ENCODE peak calls at places on chromosome 11, in seven cellular contexts. Z is lung, I is K562, L is heart left ventricle, D is right lobe of liver, K is H9, Y is fibroblast of lung. T is an unnamed sample. For H3K27me3 and H3K4me1, the result is how much of the 10 kb centered on the place peaks cover.

GRCh38 chr11:66187453-66187852 is 81.0 kb upstream of the RAB1B start:
- DNase-seq in Z (no peak), I (no peak), L (no peak), D (no peak), K (no peak), Y (no peak), T (no peak)

GRCh38 chr11:73323464-73323863 is 15.4 kb downstream of the ARHGEF17 start:
- DNase-seq in Z (peak), I (peak), L (peak), D (peak), K (peak), Y (peak), T (peak)

GRCh38 chr11:21582791-21583190 is 610.1 kb upstream of the ANO5 start:
- DNase-seq in Z (no peak), I (no peak), L (no peak), D (no peak), K (no peak), Y (no peak), T (no peak)

GRCh38 chr11:10355257-10355661 is 50.4 kb downstream of the ADM start:
- DNase-seq in Z (no peak), I (no peak), L (no peak), D (no peak), K (no peak), Y (peak), T (no peak)

GRCh38 chr11:81596709-81597108 is 1137.0 kb downstream of the FAM181B start:
- DNase-seq in Z (no peak), I (no peak), L (no peak), D (no peak), K (no peak), Y (no peak), T (no peak)

GRCh38 chr11:117796456-117797428 is at the start of gene DSCAML1:
- DNase-seq in Z (no peak), I (peak), L (no peak), D (no peak), K (no peak), Y (no peak), T (no peak)

GRCh38 chr11:132140056-132140455 is 769.6 kb downstream of the NTM start:
- DNase-seq in Z (no peak), I (no peak), L (no peak), D (no peak), K (no peak), Y (no peak), T (no peak)

GRCh38 chr11:45193695-45194094 is 47.3 kb downstream of the PRDM11 start:
- DNase-seq in Z (no peak), I (no peak), L (no peak), D (no peak), K (no peak), Y (no peak), T (no peak)

GRCh38 chr11:72223615-72224586 is 666 bp upstream of the INPPL1 start:
- DNase-seq in Z (peak), I (peak), L (peak), D (peak), K (peak), Y (peak), T (peak)

GRCh38 chr11:119745776-119746535 is 17.0 kb upstream of the NECTIN1 start:
- DNase-seq in Z (no peak), I (no peak), L (no peak), D (no peak), K (no peak), Y (no peak), T (no peak)

GRCh38 chr11:114709960-114710359 is 31.6 kb downstream of the NXPE2 start:
- DNase-seq in Z (no peak), I (no peak), L (no peak), D (no peak), K (no peak), Y (no peak), T (no peak)

GRCh38 chr11:76071090-76071489 is 135.2 kb downstream of the WNT11 start:
- DNase-seq in Z (no peak), I (no peak), L (no peak), D (no peak), K (no peak), Y (no peak), T (no peak)
- TF ChIP-seq CTCF in Z (no peak), I (no peak), L (no peak), D (no peak), K (no peak), Y (no peak), T (no peak)

GRCh38 chr11:88139865-88140264 is 35.4 kb downstream of the RAB38 start:
- DNase-seq in Z (no peak), I (no peak), L (no peak), D (no peak), K (no peak), Y (no peak), T (no peak)
- H3K27me3 ChIP-seq in Z (under half), I (under half), L (under half), D (under half), K (under half), Y (under half), T (under half)

GRCh38 chr11:35138949-35139881 is at the start of gene CD44:
- DNase-seq in Z (peak), I (peak), L (peak), D (peak), K (peak), Y (peak), T (peak)
- H3K4me1 ChIP-seq in Z (under half), I (under half), L (half or more), D (under half), K (under half), Y (under half), T (under half)

GRCh38 chr11:68271023-68271780 is 571 bp downstream of the C11orf24 start:
- DNase-seq in Z (peak), I (peak), L (peak), D (peak), K (peak), Y (peak), T (peak)
- TF ChIP-seq CTCF in Z (no peak), I (peak), L (peak), D (peak), K (peak), Y (peak), T (peak)

GRCh38 chr11:95150977-95151684 is 61.5 kb downstream of the ENDOD1 start:
- DNase-seq in Z (peak), I (peak), L (peak), D (peak), K (peak), Y (peak), T (peak)
- H3K27me3 ChIP-seq in Z (under half), I (under half), L (under half), D (under half), K (under half), Y (under half), T (under half)

GRCh38 chr11:15268598-15268997 is 153.9 kb downstream of the INSC start:
- DNase-seq in Z (no peak), I (no peak), L (no peak), D (no peak), K (no peak), Y (no peak), T (no peak)

DNA sequence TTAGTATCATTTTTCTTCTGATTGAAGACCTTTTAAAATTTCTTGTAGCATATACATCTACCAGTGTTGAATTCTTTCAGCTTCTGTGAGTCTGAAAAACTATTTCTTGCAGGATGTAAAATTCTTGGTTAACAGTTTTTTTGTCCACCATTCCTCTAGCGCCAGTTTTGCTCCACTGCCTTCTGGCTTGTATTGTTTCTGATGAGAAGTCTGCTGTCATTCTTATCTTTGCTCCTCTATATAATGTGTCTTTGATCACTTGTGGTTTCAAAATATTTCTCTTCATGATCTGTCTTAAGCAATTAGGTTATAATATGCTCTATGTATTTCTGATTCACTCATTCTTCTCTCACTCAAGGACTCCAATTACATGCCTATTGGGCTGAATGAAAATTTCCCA is 152.3 kb downstream of the INSC start:
- DNase-seq in Z (no peak), I (no peak), L (no peak), D (no peak), K (no peak), Y (no peak), T (no peak)
- H3K4me1 ChIP-seq in Z (under half), I (under half), L (under half), D (under half), K (under half), Y (under half), T (under half)

DNA sequence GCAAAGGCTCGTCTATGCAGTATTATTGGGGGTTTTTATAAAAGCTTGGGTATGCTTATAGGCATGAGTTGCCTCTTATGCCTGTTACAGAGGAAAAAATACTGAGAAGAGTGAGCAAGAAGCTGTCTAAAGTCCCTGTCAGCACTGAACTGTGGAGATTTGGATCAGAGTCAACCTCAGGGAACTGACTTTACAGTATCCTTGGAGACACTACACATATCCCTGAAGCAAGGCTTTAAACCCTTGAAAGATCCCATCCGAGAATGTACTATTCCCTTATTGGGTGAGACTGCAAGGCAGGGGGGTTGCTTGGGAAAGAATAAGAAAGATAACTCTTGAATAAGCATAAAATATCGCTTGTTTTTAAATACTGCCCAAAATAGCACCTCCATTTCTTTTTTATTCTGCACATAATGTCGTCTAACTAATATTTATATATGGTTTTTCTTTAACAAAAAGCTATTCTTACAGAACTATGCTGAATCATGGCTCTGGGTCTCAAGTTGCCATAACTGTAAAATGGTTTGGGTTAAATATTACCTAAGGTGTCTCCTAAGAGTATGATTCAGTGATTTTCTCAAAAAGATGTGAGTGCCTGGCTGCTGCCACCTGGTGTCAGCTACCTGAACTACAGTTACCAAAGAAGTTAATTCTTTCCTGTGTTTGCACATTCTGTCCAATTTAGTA is 1062.8 kb downstream of the DLG2 start:
- DNase-seq in Z (no peak), I (peak), L (no peak), D (peak), K (no peak), Y (peak), T (no peak)
- TF ChIP-seq CTCF in Z (peak), I (peak), L (peak), D (peak), K (peak), Y (peak), T (peak)

GRCh38 chr11:75155570-75156422 is 4.9 kb downstream of the SLCO2B1 start:
- DNase-seq in Z (no peak), I (peak), L (no peak), D (peak), K (no peak), Y (no peak), T (no peak)
- H3K27me3 ChIP-seq in Z (under half), I (under half), L (under half), D (under half), K (under half), Y (under half), T (under half)

GRCh38 chr11:96259053-96259837 is 83.8 kb downstream of the MAML2 start:
- DNase-seq in Z (no peak), I (no peak), L (no peak), D (no peak), K (no peak), Y (peak), T (no peak)
- H3K4me1 ChIP-seq in Z (under half), I (under half), L (half or more), D (under half), K (under half), Y (under half), T (half or more)

DNA sequence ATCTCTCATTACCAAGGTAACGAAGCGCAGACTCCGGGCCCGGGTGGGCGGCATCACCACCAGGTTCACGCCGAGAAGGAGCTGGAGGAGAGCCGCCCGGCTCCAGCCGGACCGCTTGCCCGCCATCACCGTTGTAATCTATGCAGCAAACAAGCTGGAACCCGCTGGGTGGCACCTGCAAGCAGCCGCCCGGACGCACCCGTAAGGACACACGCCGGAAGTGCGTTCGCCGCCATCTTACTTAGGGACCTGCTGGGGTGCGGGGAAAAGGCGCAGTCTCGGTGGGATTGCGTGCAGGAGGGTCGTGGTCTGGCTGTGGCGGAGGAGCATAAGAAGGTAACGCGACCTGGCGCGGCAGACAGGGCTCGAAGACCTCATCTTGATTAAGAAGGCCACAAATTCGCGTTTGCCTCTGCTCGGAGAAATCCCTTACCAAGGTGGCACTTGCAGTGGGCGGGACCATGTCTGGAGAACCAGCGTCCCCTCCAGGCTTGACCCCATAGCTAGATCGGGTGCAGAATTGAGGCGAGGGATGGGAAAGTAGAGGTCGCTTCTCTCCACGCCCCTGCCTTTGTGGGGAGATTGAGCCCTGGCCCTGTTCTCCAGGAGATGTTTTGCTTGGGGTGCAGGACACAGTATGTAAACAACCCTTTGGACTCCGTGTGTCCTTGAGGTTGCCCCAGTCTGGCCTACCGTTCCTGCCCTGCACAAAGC is at the start of gene ACP2:
- DNase-seq in Z (peak), I (peak), L (peak), D (peak), K (peak), Y (peak), T (peak)
- TF ChIP-seq CTCF in Z (no peak), I (peak), L (no peak), D (peak), K (peak), Y (peak), T (peak)

T was measured in tibial artery.